ENCODE peak calls at places on chromosome 13, in nine cellular contexts. Z is RWPE1, E is kidney epithelial cell, K is T follicular helper cell, O is fibroblast of mammary gland, M is astrocyte, I is hepatic stellate cell, X is heart left ventricle, J is upper lobe of right lung. D is an unnamed sample.

GRCh38 chr13:98484289-98485219 is 92.4 kb downstream of the STK24 start:
- DNase-seq in O (peak; percentile 97), J (peak; percentile 87), X (no peak), E (peak; percentile 99), K (peak; percentile 41), Z (peak; percentile 98), I (peak; percentile 90), M (peak; percentile 95), D (peak; percentile 80)

GRCh38 chr13:79468819-79469218 is 12.1 kb upstream of the NDFIP2 start:
- DNase-seq in O (no peak), K (no peak), J (no peak), Z (no peak), I (no peak), X (no peak), M (no peak), E (no peak), D (no peak)

GRCh38 chr13:42497798-42498197 is 76.2 kb upstream of the TNFSF11 start:
- DNase-seq in J (no peak), K (no peak), X (no peak), E (peak; percentile 65), Z (peak; percentile 77), O (peak; percentile 87), M (peak; percentile 65), I (no peak), D (no peak)

GRCh38 chr13:85383291-85383690 is 415.9 kb downstream of the SLITRK6 start:
- DNase-seq in O (no peak), J (no peak), I (no peak), Z (no peak), K (no peak), E (no peak), X (no peak), M (no peak), D (no peak)

GRCh38 chr13:50400035-50400726 is 384.9 kb downstream of the KCNRG start:
- DNase-seq in E (no peak), X (no peak), O (peak; percentile 28), Z (no peak), J (no peak), M (peak; percentile 59), I (no peak), K (no peak), D (no peak)

GRCh38 chr13:44117351-44117750 is 237.6 kb downstream of the LACC1 start:
- DNase-seq in I (no peak), E (no peak), K (no peak), J (no peak), Z (no peak), M (peak; percentile 47), X (no peak), O (no peak), D (no peak)

GRCh38 chr13:42039457-42039945 is 8.9 kb upstream of the DGKH start:
- DNase-seq in E (no peak), X (no peak), Z (peak; percentile 25), M (no peak), J (no peak), I (no peak), K (no peak), O (no peak), D (no peak)

GRCh38 chr13:76316998-76317527 is 569.1 kb downstream of the KCTD12 start:
- DNase-seq in K (no peak), I (no peak), X (no peak), O (no peak), E (no peak), Z (no peak), J (no peak), M (no peak), D (no peak)

GRCh38 chr13:36418022-36418805 is 14.1 kb upstream of the CCNA1 start:
- DNase-seq in E (no peak), X (no peak), K (no peak), O (peak; percentile 77), J (no peak), I (no peak), Z (no peak), M (peak; percentile 93), D (no peak)

GRCh38 chr13:53015971-53016370 is 12.6 kb upstream of the OLFM4 start:
- DNase-seq in X (no peak), M (no peak), J (no peak), E (no peak), O (no peak), Z (no peak), I (no peak), K (no peak), D (no peak)

GRCh38 chr13:76600086-76600485 is 286.1 kb downstream of the KCTD12 start:
- DNase-seq in O (peak; percentile 14), X (no peak), I (no peak), Z (no peak), J (no peak), E (no peak), K (no peak), M (no peak), D (no peak)

GRCh38 chr13:65461590-65461989 is 1768.5 kb downstream of the PCDH9 start:
- DNase-seq in X (no peak), K (no peak), E (no peak), O (peak; percentile 59), I (no peak), M (peak; percentile 50), Z (no peak), J (no peak), D (no peak)

GRCh38 chr13:37923236-37923635 is 53.7 kb upstream of the TRPC4 start:
- DNase-seq in K (no peak), J (no peak), X (no peak), M (no peak), I (no peak), Z (no peak), O (no peak), E (no peak), D (no peak)

D was measured in GM04503.